ENCODE peak calls at places on chromosome 21, in five cellular contexts. V is pancreas, Y is coronary artery, J is A549, U is Panc1. E is an unnamed sample.

GRCh38 chr21:42056468-42056867 is 14.6 kb upstream of the UMODL1 start:
- DNase-seq in J (no peak), Y (no peak), U (no peak), V (no peak), E (peak)

GRCh38 chr21:19353271-19353670 is 949.7 kb upstream of the TMPRSS15 start:
- DNase-seq in J (no peak), U (no peak), V (no peak), Y (no peak), E (no peak)

GRCh38 chr21:17002628-17003027 is 510.2 kb upstream of the CXADR start:
- DNase-seq in J (no peak), V (no peak), Y (no peak), U (no peak), E (no peak)

GRCh38 chr21:16965424-16965823 is 547.4 kb upstream of the CXADR start:
- DNase-seq in U (no peak), V (no peak), J (no peak), Y (no peak), E (no peak)

GRCh38 chr21:23531444-23531843 is 2075.8 kb downstream of the MRPL39 start:
- DNase-seq in Y (no peak), U (no peak), V (no peak), J (no peak), E (no peak)

GRCh38 chr21:42215942-42216725 is 2.8 kb upstream of the ABCG1 start:
- DNase-seq in U (no peak), Y (peak), J (no peak), V (peak), E (peak)

GRCh38 chr21:41358193-41359166 is 3.3 kb upstream of the MX2 start:
- DNase-seq in Y (no peak), U (no peak), V (peak), J (no peak), E (peak)

GRCh38 chr21:29626787-29627470 is 312.9 kb downstream of the GRIK1 start:
- DNase-seq in V (no peak), U (no peak), J (no peak), Y (no peak), E (no peak)

GRCh38 chr21:19853061-19853460 is 1145.1 kb upstream of the NCAM2 start:
- DNase-seq in Y (no peak), J (no peak), U (no peak), V (no peak), E (peak)

GRCh38 chr21:25422610-25423608 is 184.4 kb downstream of the MRPL39 start:
- DNase-seq in V (no peak), U (no peak), Y (no peak), J (no peak), E (no peak)

GRCh38 chr21:41746744-41747006 is 20.2 kb downstream of the RIPK4 start:
- DNase-seq in V (no peak), Y (no peak), J (no peak), U (no peak), E (peak)

GRCh38 chr21:30623362-30623761 is 2.9 kb downstream of the KRTAP20-4 start:
- DNase-seq in U (no peak), J (no peak), V (no peak), Y (no peak), E (no peak)

GRCh38 chr21:42222386-42222785 is 3.4 kb downstream of the ABCG1 start:
- DNase-seq in V (peak), U (no peak), Y (no peak), J (no peak), E (no peak)

GRCh38 chr21:42561742-42562141 is 48.1 kb downstream of the SLC37A1 start:
- DNase-seq in V (no peak), U (no peak), Y (no peak), J (no peak), E (peak)

GRCh38 chr21:14889080-14889805 is 175.6 kb downstream of the NRIP1 start:
- DNase-seq in J (no peak), V (no peak), U (no peak), Y (no peak), E (peak)

GRCh38 chr21:17348357-17348756 is 164.5 kb upstream of the CXADR start:
- DNase-seq in J (no peak), V (no peak), U (no peak), Y (no peak), E (no peak)

GRCh38 chr21:16279658-16280581 is 550.1 kb downstream of the USP25 start:
- DNase-seq in J (no peak), Y (peak), U (no peak), V (no peak), E (no peak)

GRCh38 chr21:42395910-42396625 is at the start of gene TMPRSS3:
- DNase-seq in V (no peak), Y (no peak), J (no peak), U (no peak), E (no peak)

GRCh38 chr21:14084701-14085100 is 126.1 kb downstream of the LIPI start:
- DNase-seq in V (no peak), Y (no peak), J (no peak), U (no peak), E (no peak)

GRCh38 chr21:29394051-29394450 is 95.3 kb downstream of the BACH1 start:
- DNase-seq in V (no peak), J (no peak), Y (no peak), U (no peak), E (no peak)

GRCh38 chr21:38992737-38993136 is 187.0 kb downstream of the ETS2 start:
- DNase-seq in Y (no peak), V (no peak), U (no peak), J (no peak), E (no peak)

GRCh38 chr21:38995755-38996154 is 187.5 kb downstream of the PSMG1 start:
- DNase-seq in U (no peak), J (no peak), V (no peak), Y (no peak), E (no peak)

GRCh38 chr21:38995071-38995669 is 188.1 kb downstream of the PSMG1 start:
- DNase-seq in J (no peak), Y (no peak), U (no peak), V (no peak), E (no peak)

GRCh38 chr21:38993561-38993960 is 187.8 kb downstream of the ETS2 start:
- DNase-seq in U (no peak), Y (no peak), V (no peak), J (peak), E (peak)

GRCh38 chr21:38994014-38994413 is 188.3 kb downstream of the ETS2 start:
- DNase-seq in V (no peak), Y (no peak), J (no peak), U (no peak), E (no peak)
- H3K4me3 ChIP-seq in V (no peak), Y (no peak), J (no peak), U (no peak), E (no peak)

GRCh38 chr21:33383056-33383888 is 19.9 kb upstream of the IFNGR2 start:
- DNase-seq in V (peak), U (no peak), J (no peak), Y (peak), E (peak)

GRCh38 chr21:33378081-33378480 is 25.1 kb upstream of the IFNGR2 start:
- DNase-seq in U (no peak), V (no peak), J (no peak), Y (no peak), E (no peak)

GRCh38 chr21:33384851-33385331 is 18.3 kb upstream of the IFNGR2 start:
- DNase-seq in V (no peak), U (no peak), Y (no peak), J (no peak), E (no peak)

GRCh38 chr21:33377221-33377620 is 26.0 kb upstream of the IFNGR2 start:
- DNase-seq in V (no peak), J (no peak), U (no peak), Y (no peak), E (no peak)

GRCh38 chr21:33380483-33380998 is 22.7 kb upstream of the IFNGR2 start:
- DNase-seq in V (peak), J (peak), Y (peak), U (peak), E (peak)
- H3K4me3 ChIP-seq in V (no peak), J (no peak), Y (peak), U (no peak), E (no peak)

GRCh38 chr21:45406801-45407628 is 2.0 kb downstream of the COL18A1 start:
- DNase-seq in V (peak), Y (no peak), J (no peak), U (no peak), E (no peak)
- H3K4me3 ChIP-seq in V (peak), Y (peak), J (peak), U (peak), E (no peak)

GRCh38 chr21:34526618-34527290 is 14.7 kb upstream of the KCNE1 start:
- DNase-seq in V (no peak), Y (peak), U (peak), J (peak), E (peak)
- H3K4me3 ChIP-seq in V (peak), Y (peak), U (peak), J (peak), E (peak)

DNA sequence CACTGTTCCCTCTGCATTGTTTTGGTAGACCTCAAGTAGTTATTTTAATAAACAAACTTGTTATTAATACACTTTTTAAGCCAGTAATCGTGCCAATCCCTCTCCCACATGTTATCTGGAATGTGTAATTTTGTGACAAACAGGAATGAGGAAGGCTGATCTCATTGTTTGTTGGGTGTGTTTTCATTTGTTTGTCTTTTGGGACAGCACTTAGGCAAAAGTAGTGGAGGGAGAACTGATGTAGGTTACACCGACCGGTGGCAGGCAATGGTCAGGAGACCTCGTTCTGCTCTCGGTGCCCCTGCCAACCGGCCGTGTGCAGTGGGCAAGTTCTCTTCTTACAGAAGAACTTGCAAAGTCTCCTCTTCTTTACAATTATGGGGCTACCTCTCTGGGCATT is 99.8 kb downstream of the HUNK start:
- DNase-seq in V (no peak), Y (no peak), U (no peak), J (no peak), E (no peak)
- H3K4me3 ChIP-seq in V (no peak), Y (no peak), U (no peak), J (no peak), E (no peak)

GRCh38 chr21:37658994-37659458 is 257.2 kb downstream of the KCNJ6 start:
- DNase-seq in V (no peak), J (peak), Y (no peak), U (no peak), E (peak)

GRCh38 chr21:37656899-37657298 is 259.4 kb downstream of the KCNJ6 start:
- DNase-seq in U (no peak), J (no peak), Y (no peak), V (no peak), E (no peak)

GRCh38 chr21:37658121-37658993 is 257.9 kb downstream of the KCNJ6 start:
- DNase-seq in V (no peak), J (no peak), Y (no peak), U (no peak), E (no peak)

GRCh38 chr21:37659874-37660273 is 256.4 kb downstream of the KCNJ6 start:
- DNase-seq in J (no peak), Y (no peak), U (no peak), V (no peak), E (no peak)

GRCh38 chr21:37660709-37661108 is 255.5 kb downstream of the KCNJ6 start:
- DNase-seq in U (no peak), J (no peak), Y (no peak), V (no peak), E (no peak)
- H3K4me3 ChIP-seq in U (no peak), J (no peak), Y (no peak), V (no peak), E (no peak)

DNA sequence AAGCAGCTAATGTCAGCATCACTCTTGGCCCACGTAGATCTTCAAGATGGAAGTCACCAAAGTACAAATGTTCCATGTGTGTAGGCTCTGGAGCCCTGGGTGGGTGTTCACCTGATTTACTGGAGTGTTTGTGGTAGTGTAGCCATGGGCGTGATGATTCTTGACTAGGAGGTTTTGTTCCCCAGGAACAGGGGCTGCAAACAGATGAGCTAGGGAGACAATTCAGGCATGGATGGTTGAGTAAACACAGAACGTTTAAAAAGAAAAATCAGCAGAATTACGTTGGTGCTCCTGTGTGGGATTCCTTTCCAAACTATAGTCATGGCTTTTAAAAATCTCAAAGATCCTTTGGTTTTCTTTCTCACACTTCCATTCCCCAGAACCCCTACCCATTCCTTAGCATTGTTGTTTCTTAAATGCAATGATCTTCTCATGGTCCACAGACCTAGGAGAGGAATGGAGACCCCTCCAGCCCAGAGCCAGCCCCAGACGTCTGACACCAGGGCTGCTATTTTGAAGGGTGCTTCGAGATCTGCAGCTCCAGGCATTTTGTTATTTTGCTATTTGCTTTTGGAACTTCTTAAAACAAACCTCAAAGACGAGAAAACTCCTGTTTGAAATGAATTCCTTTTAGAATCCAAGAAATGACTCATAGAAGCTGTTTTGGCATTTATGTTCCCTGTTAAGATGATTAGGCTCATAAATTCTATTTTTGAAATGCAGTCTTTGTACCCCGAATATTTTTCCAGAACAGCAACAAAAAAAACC is 115.1 kb downstream of the ETS2 start:
- DNase-seq in V (no peak), U (no peak), J (no peak), Y (peak), E (peak)
- H3K4me3 ChIP-seq in V (no peak), U (no peak), J (no peak), Y (no peak), E (no peak)

GRCh38 chr21:26840912-26841311 is 4.3 kb downstream of the ADAMTS1 start:
- DNase-seq in V (no peak), U (no peak), J (no peak), Y (peak), E (no peak)
- H3K4me3 ChIP-seq in V (no peak), U (no peak), J (no peak), Y (peak), E (peak)

GRCh38 chr21:35562876-35563275 is 497.4 kb downstream of the SETD4 start:
- DNase-seq in J (no peak), Y (no peak), U (no peak), V (no peak), E (no peak)

GRCh38 chr21:35561076-35561475 is 499.2 kb downstream of the SETD4 start:
- DNase-seq in V (no peak), Y (no peak), U (no peak), J (no peak), E (no peak)

GRCh38 chr21:35556536-35556935 is 503.8 kb downstream of the SETD4 start:
- DNase-seq in Y (no peak), U (no peak), V (no peak), J (no peak), E (no peak)

GRCh38 chr21:35559881-35560280 is 500.4 kb downstream of the SETD4 start:
- DNase-seq in U (no peak), V (no peak), J (no peak), Y (no peak), E (no peak)

DNA sequence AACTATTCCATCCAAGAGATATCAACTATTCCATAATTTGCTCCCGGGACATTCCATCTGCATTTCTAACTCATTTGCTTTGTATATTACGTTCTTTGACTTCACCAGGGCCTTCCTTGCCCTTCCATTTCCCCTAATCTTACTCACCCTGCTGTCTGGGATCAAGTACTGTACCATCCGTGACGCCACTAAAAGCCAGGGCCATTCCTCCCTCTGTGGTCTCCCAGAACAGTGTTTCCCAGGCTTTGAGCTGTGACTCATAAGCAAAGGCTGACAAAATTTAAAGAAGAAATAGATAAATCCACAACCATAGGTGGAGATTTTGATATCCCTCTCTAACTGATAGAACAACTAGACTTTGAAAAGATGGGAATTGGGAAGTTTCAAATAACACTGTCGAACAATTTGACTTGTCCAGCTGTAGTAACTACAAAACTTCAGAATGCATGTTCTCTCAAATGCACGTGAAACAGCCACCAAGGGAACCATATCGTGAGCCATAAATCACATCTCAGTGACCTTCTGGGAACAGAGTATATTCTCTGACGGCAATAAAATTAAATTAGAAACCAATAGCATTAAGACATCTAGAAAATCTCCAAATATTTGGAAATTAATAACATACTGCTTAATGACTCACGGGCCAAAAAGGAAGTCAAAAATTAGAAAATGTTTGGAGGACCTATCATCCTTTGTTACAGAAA is 501.0 kb downstream of the SETD4 start:
- DNase-seq in U (no peak), Y (no peak), V (no peak), J (no peak), E (no peak)
- H3K4me3 ChIP-seq in U (no peak), Y (no peak), V (no peak), J (no peak), E (no peak)

E was measured in Peyer's patch.